ENCODE peak calls at places on chromosomes 1 and 21, in seven cellular contexts. One of them, this sample, is unnamed.

GRCh38 chr1:186680031-186681012 is at the start of gene PTGS2:
- DNase-seq in H1: peak
- DNase-seq in HCT116: peak
- DNase-seq in GM12878: peak
- DNase-seq in K562: no peak
- DNase-seq in SK-N-SH: peak
- DNase-seq in HepG2: no peak
- DNase-seq in this sample: peak

GRCh38 chr1:174352117-174352516 is 95.6 kb upstream of the GPR52 start:
- DNase-seq in H1: no peak
- DNase-seq in HCT116: no peak
- DNase-seq in GM12878: no peak
- DNase-seq in K562: no peak
- DNase-seq in SK-N-SH: no peak
- DNase-seq in HepG2: no peak
- DNase-seq in this sample: no peak

GRCh38 chr1:9844746-9845145 is 21.0 kb upstream of the CLSTN1 start:
- DNase-seq in H1: no peak
- DNase-seq in HCT116: no peak
- DNase-seq in GM12878: no peak
- DNase-seq in K562: no peak
- DNase-seq in SK-N-SH: no peak
- DNase-seq in HepG2: no peak
- DNase-seq in this sample: no peak

GRCh38 chr1:203669739-203670138 is 43.1 kb downstream of the ATP2B4 start:
- DNase-seq in H1: no peak
- DNase-seq in HCT116: peak
- DNase-seq in GM12878: no peak
- DNase-seq in K562: no peak
- DNase-seq in SK-N-SH: no peak
- DNase-seq in HepG2: peak
- DNase-seq in this sample: no peak

GRCh38 chr1:109499661-109500536 is 6.0 kb downstream of the CYB561D1 start:
- DNase-seq in H1: no peak
- DNase-seq in HCT116: no peak
- DNase-seq in GM12878: no peak
- DNase-seq in K562: peak
- DNase-seq in SK-N-SH: peak
- DNase-seq in HepG2: peak
- DNase-seq in this sample: peak

GRCh38 chr1:61081637-61082335 is 575 bp upstream of the NFIA start:
- DNase-seq in H1: no peak
- DNase-seq in HCT116: no peak
- DNase-seq in GM12878: no peak
- DNase-seq in K562: no peak
- DNase-seq in SK-N-SH: peak
- DNase-seq in HepG2: peak
- DNase-seq in this sample: peak

GRCh38 chr1:95352767-95353166 is 118.8 kb downstream of the RWDD3 start:
- DNase-seq in H1: no peak
- DNase-seq in HCT116: no peak
- DNase-seq in GM12878: no peak
- DNase-seq in K562: no peak
- DNase-seq in SK-N-SH: no peak
- DNase-seq in HepG2: peak
- DNase-seq in this sample: no peak

GRCh38 chr21:35559128-35559831 is 501.0 kb downstream of the SETD4 start:
- DNase-seq in H1: no peak
- DNase-seq in HCT116: no peak
- DNase-seq in GM12878: no peak
- DNase-seq in K562: no peak
- DNase-seq in SK-N-SH: peak
- DNase-seq in HepG2: no peak
- DNase-seq in this sample: no peak

GRCh38 chr1:204726478-204726877 is 40.9 kb upstream of the LRRN2 start:
- DNase-seq in H1: no peak
- DNase-seq in HCT116: peak
- DNase-seq in GM12878: no peak
- DNase-seq in K562: no peak
- DNase-seq in SK-N-SH: no peak
- DNase-seq in HepG2: peak
- DNase-seq in this sample: no peak

GRCh38 chr1:94299627-94300552 is 62.5 kb upstream of the ARHGAP29 start:
- DNase-seq in H1: no peak
- DNase-seq in HCT116: peak
- DNase-seq in GM12878: no peak
- DNase-seq in K562: no peak
- DNase-seq in SK-N-SH: no peak
- DNase-seq in HepG2: peak
- DNase-seq in this sample: peak

GRCh38 chr1:165858928-165859845 is 31.8 kb downstream of the UCK2 start:
- DNase-seq in H1: no peak
- DNase-seq in HCT116: no peak
- DNase-seq in GM12878: no peak
- DNase-seq in K562: no peak
- DNase-seq in SK-N-SH: no peak
- DNase-seq in HepG2: no peak
- DNase-seq in this sample: no peak

GRCh38 chr1:7670334-7671145 is 100.6 kb upstream of the VAMP3 start:
- DNase-seq in H1: no peak
- DNase-seq in HCT116: no peak
- DNase-seq in GM12878: no peak
- DNase-seq in K562: no peak
- DNase-seq in SK-N-SH: no peak
- DNase-seq in HepG2: no peak
- DNase-seq in this sample: no peak

GRCh38 chr1:223486366-223486765 is 93.2 kb downstream of the CCDC185 start:
- DNase-seq in H1: no peak
- DNase-seq in HCT116: peak
- DNase-seq in GM12878: no peak
- DNase-seq in K562: no peak
- DNase-seq in SK-N-SH: peak
- DNase-seq in HepG2: peak
- DNase-seq in this sample: no peak

GRCh38 chr1:8276173-8276914 is 41.6 kb upstream of the SLC45A1 start:
- DNase-seq in H1: no peak
- DNase-seq in HCT116: no peak
- DNase-seq in GM12878: no peak
- DNase-seq in K562: no peak
- DNase-seq in SK-N-SH: no peak
- DNase-seq in HepG2: no peak
- DNase-seq in this sample: peak

GRCh38 chr1:147073062-147073432 is 99.2 kb downstream of the PRKAB2 start:
- DNase-seq in H1: no peak
- DNase-seq in HCT116: no peak
- DNase-seq in GM12878: no peak
- DNase-seq in K562: no peak
- DNase-seq in SK-N-SH: peak
- DNase-seq in HepG2: no peak
- DNase-seq in this sample: no peak

GRCh38 chr1:3670823-3671251 is 18.5 kb downstream of the TP73 start:
- DNase-seq in H1: no peak
- DNase-seq in HCT116: no peak
- DNase-seq in GM12878: no peak
- DNase-seq in K562: no peak
- DNase-seq in SK-N-SH: no peak
- DNase-seq in HepG2: no peak
- DNase-seq in this sample: no peak

GRCh38 chr1:117661027-117661426 is 55.2 kb downstream of the TENT5C start:
- DNase-seq in H1: no peak
- DNase-seq in HCT116: no peak
- DNase-seq in GM12878: no peak
- DNase-seq in K562: no peak
- DNase-seq in SK-N-SH: no peak
- DNase-seq in HepG2: no peak
- DNase-seq in this sample: no peak

GRCh38 chr1:67618285-67619018 is 66.5 kb upstream of the GADD45A start:
- DNase-seq in H1: no peak
- DNase-seq in HCT116: no peak
- DNase-seq in GM12878: no peak
- DNase-seq in K562: no peak
- DNase-seq in SK-N-SH: no peak
- DNase-seq in HepG2: no peak
- DNase-seq in this sample: peak

GRCh38 chr1:143720087-143721023 is 251.4 kb downstream of the FAM72C start:
- DNase-seq in H1: no peak
- DNase-seq in HCT116: no peak
- DNase-seq in GM12878: no peak
- DNase-seq in K562: peak
- DNase-seq in SK-N-SH: no peak
- DNase-seq in HepG2: no peak
- DNase-seq in this sample: peak

GRCh38 chr1:192702212-192702993 is 66.5 kb downstream of the RGS13 start:
- DNase-seq in H1: no peak
- DNase-seq in HCT116: peak
- DNase-seq in GM12878: no peak
- DNase-seq in K562: no peak
- DNase-seq in SK-N-SH: no peak
- DNase-seq in HepG2: peak
- DNase-seq in this sample: no peak

GRCh38 chr1:213123532-213123931 is 72.5 kb downstream of the RPS6KC1 start:
- DNase-seq in H1: no peak
- DNase-seq in HCT116: peak
- DNase-seq in GM12878: no peak
- DNase-seq in K562: no peak
- DNase-seq in SK-N-SH: no peak
- DNase-seq in HepG2: peak
- DNase-seq in this sample: no peak
- TF ChIP-seq JUND in H1: no peak
- TF ChIP-seq JUND in HCT116: peak
- TF ChIP-seq JUND in GM12878: no peak
- TF ChIP-seq JUND in K562: no peak
- TF ChIP-seq JUND in SK-N-SH: peak
- TF ChIP-seq JUND in HepG2: no peak
- TF ChIP-seq JUND in this sample: no peak

GRCh38 chr1:21625390-21626190 is 43.6 kb downstream of the RAP1GAP start:
- DNase-seq in H1: no peak
- DNase-seq in HCT116: no peak
- DNase-seq in GM12878: no peak
- DNase-seq in K562: no peak
- DNase-seq in SK-N-SH: no peak
- DNase-seq in HepG2: no peak
- DNase-seq in this sample: no peak
- TF ChIP-seq JUND in H1: no peak
- TF ChIP-seq JUND in HCT116: no peak
- TF ChIP-seq JUND in GM12878: no peak
- TF ChIP-seq JUND in K562: no peak
- TF ChIP-seq JUND in SK-N-SH: no peak
- TF ChIP-seq JUND in HepG2: no peak
- TF ChIP-seq JUND in this sample: no peak

GRCh38 chr1:27686223-27686990 is 14.4 kb upstream of the IFI6 start:
- DNase-seq in H1: no peak
- DNase-seq in HCT116: no peak
- DNase-seq in GM12878: no peak
- DNase-seq in K562: peak
- DNase-seq in SK-N-SH: no peak
- DNase-seq in HepG2: no peak
- DNase-seq in this sample: no peak
- TF ChIP-seq JUND in H1: no peak
- TF ChIP-seq JUND in HCT116: no peak
- TF ChIP-seq JUND in GM12878: no peak
- TF ChIP-seq JUND in K562: no peak
- TF ChIP-seq JUND in SK-N-SH: no peak
- TF ChIP-seq JUND in HepG2: no peak
- TF ChIP-seq JUND in this sample: no peak

GRCh38 chr1:88982055-88982454 is 10.4 kb downstream of the KYAT3 start:
- DNase-seq in H1: no peak
- DNase-seq in HCT116: no peak
- DNase-seq in GM12878: no peak
- DNase-seq in K562: no peak
- DNase-seq in SK-N-SH: no peak
- DNase-seq in HepG2: no peak
- DNase-seq in this sample: no peak
- TF ChIP-seq JUND in H1: no peak
- TF ChIP-seq JUND in HCT116: no peak
- TF ChIP-seq JUND in GM12878: no peak
- TF ChIP-seq JUND in K562: no peak
- TF ChIP-seq JUND in SK-N-SH: no peak
- TF ChIP-seq JUND in HepG2: no peak
- TF ChIP-seq JUND in this sample: no peak

This sample was measured in T47D.